ENCODE peak calls at places on chromosomes 1 and 21, in ten cellular contexts. A is EL; M is lower leg skin; Q is NCI-H1417; G is pancreas; W is stimulated activated CD8-positive, alpha-beta memory T cell treated with anti-CD3 and anti-CD28 coated beads, Interleukin-15, amount 100 ng/mL, for 48 hours; Z is stimulated activated naive CD8-positive, alpha-beta T cell treated with anti-CD3 and anti-CD28 coated beads, Interleukin-15, amount 100 ng/mL, for 72 hours; J is effector memory CD4-positive, alpha-beta T cell; N is NCI-H1930; D is fibroblast of lung. P is an unnamed sample.
A peak's percentile ranks its signal among the peaks of the same experiment; 100 is the strongest.

GRCh38 chr1:58358311-58358710 is 188.2 kb downstream of the OMA1 start:
- DNase-seq in A (peak; percentile 15), Q (no peak), Z (no peak), J (no peak), G (no peak), W (no peak), D (peak; percentile 28), M (no peak), N (no peak), P (no peak)

GRCh38 chr1:6481820-6482471 is 9.5 kb downstream of the PLEKHG5 start:
- DNase-seq in M (no peak), Z (no peak), N (no peak), A (no peak), J (no peak), D (no peak), W (no peak), G (no peak), Q (no peak), P (no peak)

GRCh38 chr1:203754455-203754864 is 10.5 kb upstream of the LAX1 start:
- DNase-seq in A (no peak), M (no peak), J (no peak), Q (no peak), G (no peak), N (no peak), D (no peak), W (no peak), Z (peak; percentile 16), P (no peak)

GRCh38 chr1:234212764-234213406 is 160.4 kb upstream of the COA6 start:
- DNase-seq in N (no peak), A (peak; percentile 49), J (no peak), G (peak; percentile 40), D (peak; percentile 3), Z (peak; percentile 45), M (no peak), Q (peak; percentile 35), W (no peak), P (no peak)

GRCh38 chr1:39490596-39491145 is 765 bp upstream of the BMP8A start:
- DNase-seq in A (no peak), Z (no peak), W (no peak), G (peak; percentile 69), Q (no peak), M (no peak), J (no peak), N (no peak), D (no peak), P (no peak)

GRCh38 chr1:159653201-159653600 is 61.2 kb downstream of the CRP start:
- DNase-seq in Z (no peak), Q (no peak), J (no peak), W (no peak), M (no peak), N (no peak), D (no peak), A (peak; percentile 66), G (no peak), P (no peak)

GRCh38 chr1:30413606-30414005 is 309.8 kb downstream of the MATN1 start:
- DNase-seq in Q (no peak), J (no peak), D (no peak), W (no peak), G (no peak), A (no peak), Z (no peak), M (peak; percentile 2), N (no peak), P (no peak)

GRCh38 chr1:116826818-116827606 is 72.8 kb downstream of the CD2 start:
- DNase-seq in M (no peak), Z (peak; percentile 70), G (no peak), D (no peak), W (peak; percentile 56), A (peak; percentile 58), J (peak; percentile 29), Q (no peak), N (no peak), P (no peak)

GRCh38 chr1:113674591-113674990 is 84.7 kb downstream of the PHTF1 start:
- DNase-seq in N (peak; percentile 69), Q (no peak), J (no peak), A (no peak), M (no peak), D (no peak), W (no peak), Z (no peak), G (no peak), P (no peak)

GRCh38 chr1:203166192-203166940 is 9.3 kb downstream of the MYBPH start:
- DNase-seq in W (no peak), Q (no peak), N (no peak), G (peak; percentile 53), M (no peak), Z (no peak), A (no peak), J (no peak), D (no peak), P (no peak)

GRCh38 chr1:70818391-70818790 is 229.2 kb downstream of the PTGER3 start:
- DNase-seq in N (no peak), D (no peak), G (no peak), W (no peak), J (no peak), Z (no peak), A (peak; percentile 36), Q (no peak), M (no peak), P (no peak)

GRCh38 chr1:53130878-53131589 is 11.4 kb downstream of the SLC1A7 start:
- DNase-seq in Q (no peak), G (no peak), D (no peak), J (no peak), M (no peak), W (no peak), Z (no peak), N (no peak), A (no peak), P (no peak)

GRCh38 chr1:119531606-119532323 is 24.8 kb downstream of the HSD3B1 start:
- DNase-seq in Z (no peak), G (no peak), D (no peak), Q (no peak), M (no peak), W (no peak), N (no peak), A (no peak), J (no peak), P (no peak)

GRCh38 chr1:2951856-2952255 is 69.4 kb upstream of the ACTRT2 start:
- DNase-seq in Z (no peak), A (no peak), J (no peak), D (no peak), W (no peak), G (no peak), N (no peak), M (no peak), Q (no peak), P (no peak)

GRCh38 chr1:214352838-214353237 is 71.9 kb downstream of the SMYD2 start:
- DNase-seq in G (no peak), M (no peak), D (no peak), W (no peak), N (no peak), Q (no peak), A (peak; percentile 29), J (no peak), Z (no peak), P (no peak)

GRCh38 chr1:179774033-179774432 is 30.9 kb downstream of the FAM163A start:
- DNase-seq in M (no peak), A (no peak), W (no peak), J (no peak), D (no peak), Q (no peak), Z (no peak), G (no peak), N (no peak), P (no peak)

GRCh38 chr1:95312181-95312580 is 78.2 kb downstream of the RWDD3 start:
- DNase-seq in N (no peak), W (no peak), J (no peak), Z (no peak), Q (no peak), M (no peak), G (no peak), D (no peak), A (no peak), P (no peak)

GRCh38 chr21:32336711-32337110 is 38.1 kb downstream of the MRAP start:
- DNase-seq in Q (no peak), N (no peak), J (no peak), A (peak; percentile 53), G (no peak), M (no peak), W (no peak), Z (no peak), D (no peak), P (no peak)

GRCh38 chr1:231827337-231828105 is 200.9 kb downstream of the DISC1 start:
- DNase-seq in D (peak; percentile 53), J (no peak), N (no peak), Z (no peak), M (no peak), A (peak; percentile 90), Q (no peak), W (no peak), G (no peak), P (no peak)

GRCh38 chr21:23131177-23131576 is 2133.0 kb downstream of the NCAM2 start:
- DNase-seq in Z (no peak), W (no peak), A (no peak), J (no peak), Q (no peak), D (no peak), G (no peak), N (no peak), M (no peak), P (no peak)

GRCh38 chr1:28893403-28894102 is 20.8 kb upstream of the EPB41 start:
- DNase-seq in D (no peak), M (no peak), G (no peak), A (peak; percentile 76), Q (no peak), N (no peak), W (no peak), Z (no peak), J (no peak), P (no peak)

GRCh38 chr1:15345711-15346355 is 63.9 kb upstream of the EFHD2 start:
- DNase-seq in Z (peak; percentile 44), G (no peak), J (peak; percentile 64), D (no peak), N (no peak), A (no peak), Q (no peak), M (peak; percentile 53), W (peak; percentile 56), P (peak; percentile 51)

GRCh38 chr1:178282949-178283367 is 189.1 kb downstream of the RASAL2 start:
- DNase-seq in Z (no peak), N (no peak), G (no peak), Q (no peak), M (no peak), W (no peak), A (peak; percentile 52), D (peak; percentile 86), J (no peak), P (no peak)

GRCh38 chr1:40841602-40842001 is 20.6 kb downstream of the CITED4 start:
- DNase-seq in J (no peak), N (no peak), D (no peak), Z (no peak), W (no peak), A (no peak), Q (no peak), G (no peak), M (no peak), P (no peak)

GRCh38 chr1:9785406-9785805 is 38.4 kb downstream of the CLSTN1 start:
- DNase-seq in A (no peak), D (no peak), J (no peak), M (no peak), Z (no peak), Q (no peak), N (no peak), G (no peak), W (no peak), P (no peak)

GRCh38 chr1:99858285-99858684 is 8.1 kb downstream of the AGL start:
- DNase-seq in J (no peak), Z (no peak), W (no peak), M (no peak), Q (no peak), A (no peak), G (no peak), N (no peak), D (no peak), P (no peak)

P was measured in T-helper 1 cell.